ENCODE peak calls at places on chromosomes 3 and 15, in four cellular contexts. Q is GM12878, T is HepG2, S is K562. P is an unnamed sample.

GRCh38 chr3:133600682-133601081 is 27.2 kb downstream of the CDV3 start:
- DNase-seq in Q (no peak), T (no peak), S (no peak), P (no peak)

GRCh38 chr3:161314836-161315391 is 56.4 kb downstream of the SPTSSB start:
- DNase-seq in T (no peak), S (no peak), Q (no peak), P (no peak)

GRCh38 chr15:65304393-65305143 is at the start of gene RNU5B-1:
- DNase-seq in Q (peak; percentile 96), T (peak; percentile 93), S (peak; percentile 93), P (peak; percentile 81)

GRCh38 chr3:28053759-28054158 is 187.7 kb upstream of the CMC1 start:
- DNase-seq in Q (no peak), S (no peak), T (no peak), P (no peak)

GRCh38 chr15:39833515-39833981 is 50.9 kb upstream of the FSIP1 start:
- DNase-seq in Q (no peak), S (no peak), T (no peak), P (no peak)

GRCh38 chr3:188006726-188007393 is 147.1 kb upstream of the LPP start:
- DNase-seq in T (no peak), Q (no peak), S (no peak), P (no peak)

GRCh38 chr15:29461877-29462276 is 192.3 kb upstream of the NSMCE3 start:
- DNase-seq in T (no peak), S (no peak), Q (no peak), P (no peak)

GRCh38 chr15:31177936-31178335 is 76.4 kb upstream of the TRPM1 start:
- DNase-seq in T (no peak), S (no peak), Q (no peak), P (no peak)

GRCh38 chr3:50654196-50654595 is 20.5 kb upstream of the DOCK3 start:
- DNase-seq in Q (no peak), T (no peak), S (no peak), P (no peak)

GRCh38 chr3:11826628-11827265 is 19.9 kb downstream of the TAMM41 start:
- DNase-seq in T (no peak), S (no peak), Q (no peak), P (no peak)

GRCh38 chr3:116445291-116445841 is at the start of gene LSAMP:
- DNase-seq in Q (no peak), S (no peak), T (no peak), P (peak; percentile 76)

GRCh38 chr3:149152420-149152819 is 23.0 kb downstream of the HPS3 start:
- DNase-seq in Q (peak; percentile 51), S (no peak), T (no peak), P (no peak)

GRCh38 chr3:64932666-64933342 is 245.0 kb upstream of the ADAMTS9 start:
- DNase-seq in S (no peak), T (no peak), Q (no peak), P (no peak)

GRCh38 chr3:113754486-113755159 is 7.8 kb downstream of the ATP6V1A start:
- DNase-seq in S (no peak), T (no peak), Q (no peak), P (no peak)

GRCh38 chr15:95292790-95293450 is 1037.6 kb upstream of the NR2F2 start:
- DNase-seq in S (no peak), T (no peak), Q (no peak), P (no peak)

GRCh38 chr15:62325597-62325996 is 160.5 kb upstream of the C2CD4B start:
- DNase-seq in S (no peak), Q (no peak), T (no peak), P (no peak)

GRCh38 chr3:57079221-57079831 is 18.9 kb downstream of the SPATA12 start:
- DNase-seq in Q (no peak), S (peak; percentile 64), T (peak; percentile 28), P (peak; percentile 93)

GRCh38 chr3:179613807-179614206 is 9.2 kb downstream of the NDUFB5 start:
- DNase-seq in S (no peak), T (no peak), Q (no peak), P (no peak)

GRCh38 chr3:171982829-171983228 is 56.5 kb upstream of the FNDC3B start:
- DNase-seq in S (no peak), T (no peak), Q (no peak), P (no peak)

GRCh38 chr3:70539908-70540307 is 227.5 kb upstream of the MDFIC2 start:
- DNase-seq in S (peak; percentile 40), T (peak; percentile 5), Q (no peak), P (no peak)

GRCh38 chr15:39574416-39574815 is 6.5 kb upstream of the THBS1 start:
- DNase-seq in T (no peak), S (no peak), Q (no peak), P (no peak)

GRCh38 chr15:50907866-50908208 is 646 bp upstream of the AP4E1 start:
- DNase-seq in S (peak; percentile 67), Q (no peak), T (peak; percentile 44), P (no peak)

GRCh38 chr15:47900731-47901130 is 183.4 kb downstream of the SEMA6D start:
- DNase-seq in Q (no peak), T (no peak), S (no peak), P (no peak)

GRCh38 chr3:184134746-184135148 is 411 bp upstream of the EIF2B5 start:
- DNase-seq in Q (no peak), T (no peak), S (no peak), P (no peak)

GRCh38 chr3:66195347-66195783 is 25.4 kb upstream of the SLC25A26 start:
- DNase-seq in S (peak; percentile 5), T (no peak), Q (no peak), P (peak; percentile 87)
- TF ChIP-seq NFIC in S (no peak), T (no peak), Q (no peak), P (no peak)

GRCh38 chr3:126127452-126127851 is 43.5 kb upstream of the SLC41A3 start:
- DNase-seq in Q (no peak), T (no peak), S (no peak), P (no peak)

GRCh38 chr3:126129408-126129891 is 45.5 kb upstream of the SLC41A3 start:
- DNase-seq in Q (no peak), S (no peak), T (no peak), P (peak; percentile 29)

GRCh38 chr3:126126811-126127431 is 43.0 kb upstream of the SLC41A3 start:
- DNase-seq in Q (no peak), S (no peak), T (no peak), P (peak; percentile 9)

GRCh38 chr3:126128504-126129407 is 44.8 kb upstream of the SLC41A3 start:
- DNase-seq in S (no peak), T (no peak), Q (no peak), P (peak; percentile 11)

GRCh38 chr3:126127904-126128303 is 44.0 kb upstream of the SLC41A3 start:
- DNase-seq in Q (no peak), T (no peak), S (no peak), P (peak; percentile 15)
- TF ChIP-seq NFIC in Q (no peak), T (no peak), S (no peak), P (no peak)

GRCh38 chr3:48596157-48596556 is 1.0 kb upstream of the COL7A1 start:
- DNase-seq in S (peak; percentile 8), Q (no peak), T (no peak), P (no peak)

GRCh38 chr3:48593337-48593736 is 1.8 kb downstream of the COL7A1 start:
- DNase-seq in S (no peak), Q (no peak), T (no peak), P (no peak)

GRCh38 chr3:48595075-48595525 is at the start of gene COL7A1:
- DNase-seq in Q (no peak), S (no peak), T (no peak), P (peak; percentile 80)

GRCh38 chr3:48595526-48596121 is 495 bp upstream of the COL7A1 start:
- DNase-seq in Q (no peak), S (peak; percentile 79), T (peak; percentile 32), P (peak; percentile 72)

DNA sequence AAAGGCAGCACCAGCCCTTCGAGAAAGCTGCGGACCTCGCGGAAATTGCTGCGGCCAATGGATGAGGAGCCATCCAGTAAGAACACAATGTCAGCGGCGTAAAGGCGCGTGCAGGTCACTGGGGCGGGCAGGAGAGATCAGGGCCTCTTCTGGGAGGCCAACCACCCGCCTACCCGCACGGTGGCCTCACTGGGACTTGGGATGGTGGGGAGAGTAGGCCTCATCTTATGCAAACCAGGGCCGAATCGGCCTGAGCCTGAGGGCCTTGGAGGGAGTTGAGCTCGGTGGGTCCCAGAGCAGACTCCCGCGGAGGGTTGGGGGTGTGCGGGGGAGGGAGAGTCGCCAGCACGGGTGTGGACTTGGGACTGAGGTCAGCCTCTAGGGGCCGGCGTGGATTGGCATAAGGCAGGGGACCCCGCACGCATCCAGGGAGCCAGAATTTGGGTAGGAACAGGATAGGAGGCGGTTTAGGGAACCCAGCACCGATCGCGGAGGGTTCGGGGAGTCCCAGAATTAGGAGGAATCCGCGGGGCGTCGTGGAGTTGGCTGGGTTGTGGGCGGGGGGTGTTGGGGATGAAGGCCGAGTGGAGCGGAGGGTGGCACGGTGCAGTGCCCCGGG is 589 bp downstream of the COL7A1 start:
- DNase-seq in T (no peak), S (peak; percentile 9), Q (no peak), P (peak; percentile 49)
- TF ChIP-seq NFIC in T (no peak), S (no peak), Q (no peak), P (no peak)

GRCh38 chr15:68195336-68196112 is 9.6 kb downstream of the CALML4 start:
- DNase-seq in S (no peak), Q (no peak), T (no peak), P (peak; percentile 17)

GRCh38 chr15:68191555-68191954 is 13.6 kb downstream of the CALML4 start:
- DNase-seq in Q (no peak), T (no peak), S (no peak), P (no peak)

GRCh38 chr15:68190048-68190447 is 15.1 kb downstream of the CALML4 start:
- DNase-seq in Q (no peak), S (no peak), T (no peak), P (no peak)

GRCh38 chr15:68192117-68192516 is 13.0 kb downstream of the CALML4 start:
- DNase-seq in Q (no peak), S (no peak), T (peak; percentile 10), P (no peak)

GRCh38 chr15:68192804-68193521 is 12.2 kb downstream of the CALML4 start:
- DNase-seq in S (no peak), T (no peak), Q (no peak), P (no peak)
- TF ChIP-seq NFIC in S (no peak), T (no peak), Q (no peak), P (no peak)

DNA sequence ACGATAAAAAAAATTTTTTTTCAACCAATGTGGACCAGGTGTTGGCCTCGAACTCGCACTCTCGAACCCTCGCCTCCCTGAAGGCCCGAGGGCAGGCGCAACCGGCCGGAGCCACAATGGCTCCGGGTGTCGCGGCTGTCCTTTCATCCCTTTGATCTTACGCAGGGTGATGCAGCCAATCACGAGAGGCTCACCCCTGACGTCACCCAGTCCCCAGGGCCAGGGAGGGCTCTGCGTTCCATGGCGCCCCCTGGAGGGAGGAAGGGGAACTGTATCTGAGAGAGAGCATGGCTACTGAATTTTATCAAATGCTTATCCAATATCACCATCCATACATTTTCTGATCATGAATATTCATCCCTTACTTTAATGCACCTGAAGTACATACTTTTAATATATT is 15.4 kb upstream of the GMNC start:
- DNase-seq in T (no peak), Q (no peak), S (peak; percentile 23), P (peak; percentile 41)
- TF ChIP-seq NFIC in T (no peak), Q (no peak), S (no peak), P (no peak)